ENCODE peak calls at places on chromosomes 5 and 9, in four cellular contexts. E is uterus, K is esophagus squamous epithelium, Z is K562. S is an unnamed sample. For H3K4me1, the result is how much of the 10 kb centered on the place peaks cover.

GRCh38 chr5:95194856-95195255 is 90.0 kb downstream of the MCTP1 start:
- DNase-seq in E (no peak), K (no peak), Z (no peak), S (no peak)

GRCh38 chr5:176820937-176821336 is 10.6 kb downstream of the UNC5A start:
- DNase-seq in E (no peak), K (no peak), Z (no peak), S (no peak)

GRCh38 chr5:1032551-1033027 is 24.0 kb downstream of the NKD2 start:
- DNase-seq in E (no peak), K (no peak), Z (no peak), S (no peak)

GRCh38 chr5:158174918-158175663 is 316.1 kb upstream of the CLINT1 start:
- DNase-seq in E (peak), K (no peak), Z (peak), S (peak)

GRCh38 chr5:177312649-177313181 is 1.0 kb upstream of the MXD3 start:
- DNase-seq in E (no peak), K (no peak), Z (peak), S (no peak)

GRCh38 chr9:124286292-124286931 is 28.7 kb downstream of the NEK6 start:
- DNase-seq in E (peak), K (no peak), Z (no peak), S (no peak)

GRCh38 chr9:103188966-103189365 is 193.8 kb downstream of the CYLC2 start:
- DNase-seq in E (peak), K (no peak), Z (no peak), S (no peak)

GRCh38 chr5:2249442-2249841 is 366.7 kb upstream of the IRX4 start:
- DNase-seq in E (no peak), K (no peak), Z (no peak), S (no peak)

GRCh38 chr5:174872271-174872670 is 147.9 kb downstream of the MSX2 start:
- DNase-seq in E (no peak), K (no peak), Z (no peak), S (no peak)

GRCh38 chr5:96733771-96734498 is 71.8 kb downstream of the CAST start:
- DNase-seq in E (no peak), K (no peak), Z (peak), S (peak)

GRCh38 chr9:130927338-130927737 is 11.7 kb downstream of the FIBCD1 start:
- DNase-seq in E (no peak), K (no peak), Z (peak), S (no peak)

GRCh38 chr5:20030125-20030524 is 42.1 kb upstream of the CDH18 start:
- DNase-seq in E (no peak), K (no peak), Z (no peak), S (no peak)

GRCh38 chr9:38621434-38622082 is 1.2 kb upstream of the ANKRD18A start:
- DNase-seq in E (no peak), K (no peak), Z (no peak), S (peak)

GRCh38 chr9:99012957-99013512 is 69.3 kb downstream of the COL15A1 start:
- DNase-seq in E (no peak), K (no peak), Z (peak), S (no peak)

GRCh38 chr5:135477594-135477993 is 25.4 kb upstream of the TIFAB start:
- DNase-seq in E (no peak), K (no peak), Z (no peak), S (no peak)

GRCh38 chr5:72065751-72066255 is 41.5 kb upstream of the MAP1B start:
- DNase-seq in E (no peak), K (no peak), Z (no peak), S (no peak)

GRCh38 chr9:87475463-87475862 is 22.2 kb upstream of the DAPK1 start:
- DNase-seq in E (no peak), K (no peak), Z (no peak), S (no peak)

GRCh38 chr9:113963017-113963620 is 87.0 kb downstream of the ZNF618 start:
- DNase-seq in E (no peak), K (no peak), Z (peak), S (no peak)

GRCh38 chr5:54017580-54017979 is 292.8 kb downstream of the ARL15 start:
- DNase-seq in E (no peak), K (no peak), Z (no peak), S (no peak)

GRCh38 chr5:164881442-164881841 is 1376.0 kb downstream of the MAT2B start:
- DNase-seq in E (no peak), K (no peak), Z (no peak), S (no peak)

GRCh38 chr9:93154293-93154903 is 20.3 kb upstream of the NINJ1 start:
- DNase-seq in E (no peak), K (no peak), Z (peak), S (no peak)

GRCh38 chr9:86350006-86350755 is 4.0 kb downstream of the TUT7 start:
- DNase-seq in E (no peak), K (no peak), Z (no peak), S (no peak)

GRCh38 chr9:14813336-14814020 is 90.9 kb upstream of the CER1 start:
- DNase-seq in E (no peak), K (no peak), Z (no peak), S (no peak)

GRCh38 chr9:97521576-97522333 is 20.3 kb downstream of the TMOD1 start:
- DNase-seq in E (no peak), K (no peak), Z (no peak), S (no peak)

GRCh38 chr5:72454996-72455395 is 52.2 kb downstream of the ZNF366 start:
- DNase-seq in E (no peak), K (no peak), Z (no peak), S (no peak)

GRCh38 chr5:135367070-135367469 is 32.0 kb downstream of the MACROH2A1 start:
- DNase-seq in E (no peak), K (no peak), Z (no peak), S (no peak)

GRCh38 chr5:80961376-80962281 is 1.5 kb downstream of the RASGRF2 start:
- DNase-seq in E (no peak), K (no peak), Z (no peak), S (no peak)

DNA sequence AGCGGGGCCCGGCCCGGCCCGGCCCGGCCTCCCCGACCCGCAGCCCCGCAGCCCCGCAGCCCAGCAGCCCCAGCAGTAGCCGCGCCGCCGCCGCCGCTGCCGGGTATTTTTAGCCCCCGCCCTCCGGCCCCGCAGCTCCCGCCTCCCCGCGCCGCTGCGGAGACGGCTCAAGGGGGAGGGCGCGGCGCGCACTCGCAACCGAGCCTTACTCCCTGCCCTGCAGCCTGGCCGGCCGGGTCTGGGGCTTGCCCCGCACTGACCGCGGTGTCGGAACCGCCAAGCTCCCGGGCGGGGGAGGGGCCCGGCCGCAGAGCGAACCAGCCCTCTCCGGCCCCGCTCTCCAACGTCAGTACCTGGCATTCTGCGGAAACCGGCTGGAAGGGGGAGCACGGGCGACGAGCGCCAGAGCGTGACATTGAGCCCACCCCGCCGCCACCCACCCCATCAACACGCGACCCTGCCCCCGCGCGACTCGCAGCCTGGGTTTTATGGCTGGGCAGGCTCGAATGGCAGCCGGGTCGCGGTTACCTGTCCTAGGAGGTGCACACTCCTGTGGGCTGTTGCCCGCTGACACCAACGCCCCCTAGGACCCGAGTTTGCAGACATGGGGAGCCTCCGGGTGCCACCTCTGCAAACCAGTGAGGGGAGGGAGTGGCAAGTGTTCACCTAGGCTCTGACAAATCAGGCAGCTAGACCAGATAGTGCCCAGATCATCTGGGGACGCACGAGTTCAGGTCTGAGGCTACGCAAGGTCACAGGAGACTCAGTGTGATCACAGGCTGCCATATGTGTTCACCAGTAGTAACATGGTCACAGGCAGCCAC is at the start of gene ACSL6:
- DNase-seq in E (no peak), K (no peak), Z (peak), S (no peak)
- H3K27ac ChIP-seq in E (no peak), K (no peak), Z (no peak), S (no peak)

GRCh38 chr9:122159026-122159924 is at the start of the genes MORN5 and NDUFA8:
- DNase-seq in E (peak), K (peak), Z (peak), S (peak)
- TF ChIP-seq POLR2A in E (peak), K (peak), Z (peak), S (peak)

DNA sequence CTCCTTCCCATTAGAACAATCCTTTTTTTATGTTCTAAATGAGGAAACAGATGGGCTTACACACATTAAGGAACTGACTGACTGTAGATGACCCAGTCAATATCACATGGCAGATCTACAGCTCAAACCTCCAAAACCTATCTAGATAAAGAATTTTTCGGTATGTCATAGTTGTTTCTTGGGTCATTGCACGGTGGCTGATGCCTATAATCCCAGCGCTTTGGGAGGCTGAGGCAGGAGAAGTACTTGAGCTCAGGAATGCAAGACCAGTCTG is 7.1 kb downstream of the CSNK1A1 start:
- DNase-seq in E (no peak), K (no peak), Z (no peak), S (no peak)
- H3K4me1 ChIP-seq in E (under half), K (half or more), Z (under half), S (under half)

GRCh38 chr5:125455041-125455440 is 708.6 kb upstream of the ZNF608 start:
- DNase-seq in E (no peak), K (no peak), Z (no peak), S (no peak)

GRCh38 chr5:125451622-125452021 is 705.2 kb upstream of the ZNF608 start:
- DNase-seq in E (no peak), K (no peak), Z (no peak), S (no peak)

GRCh38 chr5:125446986-125447385 is 700.5 kb upstream of the ZNF608 start:
- DNase-seq in E (no peak), K (no peak), Z (no peak), S (no peak)

GRCh38 chr5:125453011-125453410 is 706.6 kb upstream of the ZNF608 start:
- DNase-seq in E (no peak), K (no peak), Z (no peak), S (no peak)

DNA sequence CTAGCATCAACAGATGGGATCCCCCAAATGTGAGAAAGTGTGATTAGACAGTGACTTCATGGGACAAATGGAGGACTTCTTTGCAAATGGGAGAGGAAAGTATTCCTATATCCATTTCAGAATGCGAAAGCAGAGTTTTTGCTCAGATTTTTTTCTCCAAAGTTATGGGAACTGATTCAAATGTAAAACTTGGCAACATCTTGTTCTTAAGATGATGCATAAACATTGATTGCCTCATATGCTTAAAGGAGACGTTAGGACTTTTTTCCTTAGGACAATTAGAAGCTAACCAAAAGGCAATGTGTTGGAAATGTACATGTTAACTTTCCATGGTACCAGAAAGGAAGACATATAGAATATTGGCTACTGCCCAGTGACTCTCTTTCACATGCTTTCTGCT is 704.4 kb upstream of the ZNF608 start:
- DNase-seq in E (no peak), K (no peak), Z (no peak), S (no peak)
- H3K27ac ChIP-seq in E (no peak), K (no peak), Z (no peak), S (no peak)

DNA sequence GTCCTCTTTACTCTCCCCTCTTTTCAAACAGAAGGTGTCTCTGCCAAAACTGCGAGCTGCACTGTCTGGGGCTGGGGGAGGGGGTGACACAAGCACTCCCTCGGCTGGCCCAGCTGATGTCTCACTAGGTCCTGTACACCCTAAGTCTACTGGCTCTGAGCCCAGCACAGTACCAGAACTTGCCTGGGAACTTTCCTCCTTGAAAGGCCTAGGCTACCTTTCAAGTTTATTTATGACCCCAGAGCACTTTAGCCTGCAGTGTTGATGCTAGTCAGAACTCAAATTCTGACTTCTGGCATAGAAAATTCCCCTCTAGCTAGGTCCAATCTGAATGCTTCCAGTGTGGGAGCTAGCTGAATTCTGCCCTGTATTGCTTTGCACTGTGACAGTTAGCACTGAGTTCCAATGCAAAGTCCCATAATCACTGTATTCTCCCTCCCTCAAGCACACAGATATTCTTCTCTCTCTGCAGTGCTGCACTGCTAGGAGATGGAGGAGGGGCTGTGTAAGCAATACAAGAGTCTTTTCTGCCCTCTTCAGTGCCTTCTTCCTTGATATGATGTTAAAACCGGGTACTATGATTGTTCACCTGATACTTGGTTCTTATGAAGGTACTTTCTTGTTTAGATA is 10.5 kb downstream of the LURAP1L start:
- DNase-seq in E (peak), K (no peak), Z (no peak), S (peak)
- TF ChIP-seq POLR2A in E (no peak), K (no peak), Z (no peak), S (no peak)

DNA sequence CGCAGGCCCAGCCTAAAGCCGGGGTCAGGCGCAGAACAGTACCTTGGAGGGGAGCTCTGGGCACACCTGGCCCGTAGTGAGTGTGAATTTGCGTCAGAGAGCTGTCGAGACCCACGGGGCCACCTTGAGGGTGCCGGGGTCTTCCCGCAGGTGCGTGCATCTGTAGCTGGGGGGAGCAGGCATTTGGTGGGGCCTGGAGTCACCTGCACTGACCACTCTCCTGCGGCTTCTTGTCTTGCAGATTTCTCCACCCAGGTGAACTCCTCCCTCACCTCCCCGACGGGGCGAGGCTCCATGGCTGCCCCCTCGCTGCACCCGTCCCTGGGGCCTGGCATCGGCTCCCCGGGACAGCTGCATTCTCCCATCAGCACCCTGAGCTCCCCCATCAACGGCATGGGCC is 75.1 kb downstream of the RXRA start:
- DNase-seq in E (no peak), K (no peak), Z (no peak), S (no peak)
- H3K4me1 ChIP-seq in E (under half), K (half or more), Z (half or more), S (under half)

GRCh38 chr5:32541241-32541640 is 44.1 kb upstream of the SUB1 start:
- DNase-seq in E (no peak), K (no peak), Z (no peak), S (peak)

GRCh38 chr5:32536246-32536645 is 49.1 kb upstream of the SUB1 start:
- DNase-seq in E (no peak), K (no peak), Z (no peak), S (no peak)

GRCh38 chr5:32539981-32540380 is 45.4 kb upstream of the SUB1 start:
- DNase-seq in E (no peak), K (no peak), Z (no peak), S (no peak)

GRCh38 chr5:32540446-32540845 is 44.9 kb upstream of the SUB1 start:
- DNase-seq in E (no peak), K (no peak), Z (no peak), S (no peak)

GRCh38 chr5:32538031-32538547 is 47.3 kb upstream of the SUB1 start:
- DNase-seq in E (no peak), K (no peak), Z (no peak), S (no peak)
- H3K27ac ChIP-seq in E (no peak), K (no peak), Z (no peak), S (no peak)

S was measured in prostate gland.